ENCODE peak calls at places on chromosomes 1 and 21, in four cellular contexts. X is caudate nucleus, J is lower lobe of right lung, Y is sigmoid colon. A is an unnamed sample.

GRCh38 chr1:244628719-244629299 is 24.1 kb upstream of the DESI2 start:
- DNase-seq in J (no peak), X (no peak), Y (no peak), A (no peak)

GRCh38 chr1:197224160-197224559 is 43.9 kb upstream of the CRB1 start:
- DNase-seq in Y (no peak), X (no peak), J (no peak), A (no peak)

GRCh38 chr1:109027841-109028240 is 14.1 kb downstream of the WDR47 start:
- DNase-seq in J (no peak), X (no peak), Y (no peak), A (no peak)

GRCh38 chr1:21020151-21020550 is 156.5 kb downstream of the EIF4G3 start:
- DNase-seq in X (no peak), Y (no peak), J (no peak), A (no peak)

GRCh38 chr21:36825683-36826082 is 126.8 kb downstream of the SIM2 start:
- DNase-seq in Y (no peak), X (no peak), J (no peak), A (no peak)

GRCh38 chr1:218467101-218467728 is 122.1 kb downstream of the TGFB2 start:
- DNase-seq in Y (no peak), X (no peak), J (no peak), A (no peak)

GRCh38 chr1:58249729-58250586 is 296.6 kb downstream of the OMA1 start:
- DNase-seq in X (peak; percentile 34), J (no peak), Y (no peak), A (no peak)

GRCh38 chr21:20649231-20649630 is 349.0 kb upstream of the NCAM2 start:
- DNase-seq in Y (no peak), X (no peak), J (no peak), A (no peak)

GRCh38 chr1:241275981-241276380 is 81.0 kb downstream of the RGS7 start:
- DNase-seq in Y (no peak), J (no peak), X (no peak), A (no peak)

GRCh38 chr1:8598783-8599182 is 218.7 kb downstream of the RERE start:
- DNase-seq in Y (no peak), J (no peak), X (no peak), A (no peak)

GRCh38 chr1:90723561-90724108 is 6.5 kb upstream of the BARHL2 start:
- DNase-seq in J (no peak), X (no peak), Y (no peak), A (no peak)

GRCh38 chr1:183881387-183882084 is 76.6 kb downstream of the RGL1 start:
- DNase-seq in J (peak; percentile 69), X (peak; percentile 36), Y (no peak), A (no peak)

GRCh38 chr1:93575586-93576271 is 105.9 kb downstream of the BCAR3 start:
- DNase-seq in J (no peak), X (no peak), Y (no peak), A (no peak)

GRCh38 chr21:43611598-43612369 is 47.5 kb downstream of the HSF2BP start:
- DNase-seq in Y (peak; percentile 85), J (peak; percentile 71), X (no peak), A (no peak)

GRCh38 chr1:47940321-47940720 is 56.9 kb downstream of the TRABD2B start:
- DNase-seq in X (no peak), J (no peak), Y (no peak), A (peak; percentile 73)

GRCh38 chr1:52167014-52167753 is 25.3 kb downstream of the ZFYVE9 start:
- DNase-seq in J (no peak), X (no peak), Y (no peak), A (no peak)

GRCh38 chr1:21189906-21190500 is 13.3 kb upstream of the EIF4G3 start:
- DNase-seq in J (no peak), X (no peak), Y (peak; percentile 4), A (no peak)

GRCh38 chr1:219938706-219939105 is 10.3 kb upstream of the SLC30A10 start:
- DNase-seq in J (no peak), Y (no peak), X (no peak), A (no peak)

GRCh38 chr1:205750683-205751651 is 985 bp upstream of the NUCKS1 start:
- DNase-seq in J (no peak), X (no peak), Y (no peak), A (no peak)

GRCh38 chr1:103108525-103109150 is 316 bp upstream of the COL11A1 start:
- DNase-seq in X (peak; percentile 25), Y (peak; percentile 61), J (no peak), A (no peak)

GRCh38 chr1:9401080-9401453 is 108.4 kb downstream of the SPSB1 start:
- DNase-seq in X (no peak), J (no peak), Y (no peak), A (no peak)

GRCh38 chr21:26177741-26178452 is 7.3 kb upstream of the APP start:
- DNase-seq in J (no peak), X (no peak), Y (no peak), A (no peak)

GRCh38 chr1:9835758-9836631 is 12.2 kb upstream of the CLSTN1 start:
- DNase-seq in Y (peak; percentile 90), X (no peak), J (no peak), A (no peak)

GRCh38 chr1:5750186-5751170 is 241.7 kb downstream of the NPHP4 start:
- DNase-seq in Y (peak; percentile 58), X (no peak), J (peak; percentile 36), A (no peak)

GRCh38 chr1:36625959-36626337 is 143.2 kb upstream of the CSF3R start:
- DNase-seq in J (no peak), Y (no peak), X (no peak), A (no peak)

GRCh38 chr1:46246548-46247432 is 773 bp upstream of the RAD54L start:
- DNase-seq in Y (peak; percentile 75), X (no peak), J (peak; percentile 76), A (no peak)

GRCh38 chr1:31387612-31388011 is 14.7 kb upstream of the FABP3 start:
- DNase-seq in X (no peak), J (no peak), Y (no peak), A (no peak)

GRCh38 chr1:200226268-200226968 is 183.4 kb downstream of the ZNF281 start:
- DNase-seq in Y (no peak), J (no peak), X (no peak), A (no peak)

DNA sequence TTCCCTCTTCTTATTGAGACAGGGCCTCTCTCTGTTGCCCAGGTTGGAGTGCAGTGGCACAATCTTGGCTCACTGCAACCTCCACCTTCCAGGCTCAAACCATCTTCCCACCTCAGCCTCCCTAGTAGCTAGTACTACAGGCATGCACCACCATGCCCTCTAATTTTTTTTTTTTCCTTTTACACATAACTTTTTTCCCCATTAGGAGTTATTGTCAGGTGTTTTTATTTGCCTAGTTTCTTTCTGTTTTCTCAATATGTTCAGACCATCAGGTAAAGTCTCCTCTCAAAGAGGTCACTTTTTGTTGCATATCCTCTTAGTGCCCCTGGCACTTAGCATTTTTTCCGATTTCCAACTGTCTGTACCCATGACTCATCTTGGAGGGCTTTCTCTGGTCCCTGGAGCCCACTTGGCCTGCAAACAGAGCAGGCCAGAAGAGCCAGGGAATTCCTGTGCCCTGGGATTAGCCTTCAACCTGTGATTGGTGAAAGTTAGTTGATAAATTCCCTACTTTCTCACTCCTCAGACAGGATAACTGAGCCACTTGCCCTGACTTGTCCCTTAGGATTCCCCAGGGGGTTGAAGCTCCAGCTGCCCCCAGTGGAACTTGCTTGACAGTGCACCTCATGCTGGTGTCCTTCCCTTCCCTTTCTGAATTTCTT is 2.2 kb downstream of the NTPCR start:
- DNase-seq in J (no peak), Y (no peak), X (no peak), A (no peak)
- H3K27ac ChIP-seq in J (no peak overlapping the region), Y (no peak overlapping the region), X (no peak overlapping the region), A (no peak overlapping the region)

DNA sequence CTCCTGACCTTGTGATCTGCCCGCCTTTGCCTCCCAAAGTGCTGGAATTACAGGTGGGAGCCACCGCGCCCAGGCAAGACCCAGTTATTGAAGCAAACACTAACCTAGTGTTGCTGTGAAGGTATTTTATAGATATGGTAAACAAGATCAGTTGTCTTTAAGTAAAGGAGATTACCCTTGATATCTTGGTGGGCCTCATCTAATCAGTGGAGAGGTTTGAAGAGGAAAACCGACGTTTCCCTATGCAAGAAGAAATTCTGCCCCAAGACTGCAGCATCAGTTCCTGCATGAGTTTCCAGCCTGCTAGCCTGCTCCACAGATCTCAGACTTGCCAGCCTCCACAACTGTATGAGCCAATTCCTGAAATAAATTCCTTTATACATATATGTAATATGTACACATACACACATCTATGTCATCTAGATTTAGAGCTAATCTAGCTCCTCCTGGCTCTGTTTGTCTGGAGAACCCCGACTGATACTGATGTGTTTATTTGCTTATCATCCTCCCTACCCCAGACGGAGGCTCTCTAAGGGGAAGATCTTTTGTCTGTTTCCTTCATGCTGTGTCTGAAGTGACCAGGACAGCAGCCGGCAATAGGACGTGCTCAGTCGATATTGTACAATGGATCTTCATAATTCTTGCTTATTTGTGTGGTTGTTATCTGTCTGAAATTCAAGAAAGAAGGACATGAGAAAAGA is 90.9 kb downstream of the IER5 start:
- DNase-seq in J (no peak), Y (no peak), X (no peak), A (no peak)
- H3K27ac ChIP-seq in J (no peak overlapping the region), Y (no peak overlapping the region), X (peak overlapping the region; percentile 82), A (no peak overlapping the region)

GRCh38 chr1:53175302-53175913 is 21.2 kb upstream of the CPT2 start:
- DNase-seq in J (no peak), Y (no peak), X (no peak), A (peak; percentile 35)
- H3K27ac ChIP-seq in J (no peak overlapping the region), Y (peak overlapping the region; percentile 62), X (no peak overlapping the region), A (no peak overlapping the region)

GRCh38 chr1:17671741-17672140 is 83.4 kb upstream of the ACTL8 start:
- DNase-seq in Y (no peak), X (no peak), J (no peak), A (no peak)
- H3K27ac ChIP-seq in Y (peak overlapping the region; percentile 8), X (no peak overlapping the region), J (no peak overlapping the region), A (peak overlapping the region; percentile 67)

GRCh38 chr1:182587666-182588438 is 1.2 kb downstream of the RNASEL start:
- DNase-seq in J (no peak), Y (no peak), X (no peak), A (no peak)
- H3K27ac ChIP-seq in J (peak overlapping the region; percentile 99), Y (peak overlapping the region; percentile 91), X (no peak overlapping the region), A (peak overlapping the region; percentile 94)

A was measured in coronary artery.